ENCODE peak calls at places on chromosomes 7 and 10, in seven cellular contexts. One of them, this sample, is unnamed.
A peak's percentile ranks its signal among the peaks of the same experiment; 100 is the strongest.

GRCh38 chr10:124545756-124546369 is 84.2 kb downstream of the LHPP start:
- DNase-seq in amniotic stem cell: no peak
- DNase-seq in DND-41: no peak
- DNase-seq in DMS153: peak; percentile 64
- DNase-seq in Panc1: no peak
- DNase-seq in transverse colon: no peak
- DNase-seq in HT1080: no peak
- DNase-seq in this sample: no peak

GRCh38 chr10:13346912-13347234 is 1.2 kb downstream of the SEPHS1 start:
- DNase-seq in amniotic stem cell: no peak
- DNase-seq in DND-41: peak; percentile 26
- DNase-seq in DMS153: no peak
- DNase-seq in Panc1: no peak
- DNase-seq in transverse colon: no peak
- DNase-seq in HT1080: no peak
- DNase-seq in this sample: no peak

GRCh38 chr7:70736715-70737460 is 395.1 kb upstream of the GALNT17 start:
- DNase-seq in amniotic stem cell: no peak
- DNase-seq in DND-41: no peak
- DNase-seq in DMS153: no peak
- DNase-seq in Panc1: no peak
- DNase-seq in transverse colon: no peak
- DNase-seq in HT1080: peak; percentile 77
- DNase-seq in this sample: no peak

GRCh38 chr7:20799566-20800377 is 13.1 kb upstream of the SP8 start:
- DNase-seq in amniotic stem cell: no peak
- DNase-seq in DND-41: no peak
- DNase-seq in DMS153: no peak
- DNase-seq in Panc1: no peak
- DNase-seq in transverse colon: no peak
- DNase-seq in HT1080: no peak
- DNase-seq in this sample: no peak

GRCh38 chr7:131157530-131158243 is 170.0 kb upstream of the MKLN1 start:
- DNase-seq in amniotic stem cell: no peak
- DNase-seq in DND-41: no peak
- DNase-seq in DMS153: no peak
- DNase-seq in Panc1: no peak
- DNase-seq in transverse colon: peak; percentile 18
- DNase-seq in HT1080: no peak
- DNase-seq in this sample: no peak

GRCh38 chr7:51645707-51646298 is 329.2 kb upstream of the COBL start:
- DNase-seq in amniotic stem cell: no peak
- DNase-seq in DND-41: no peak
- DNase-seq in DMS153: no peak
- DNase-seq in Panc1: no peak
- DNase-seq in transverse colon: no peak
- DNase-seq in HT1080: no peak
- DNase-seq in this sample: no peak

GRCh38 chr7:36400606-36401005 is 10.9 kb downstream of the ANLN start:
- DNase-seq in amniotic stem cell: no peak
- DNase-seq in DND-41: no peak
- DNase-seq in DMS153: no peak
- DNase-seq in Panc1: no peak
- DNase-seq in transverse colon: no peak
- DNase-seq in HT1080: no peak
- DNase-seq in this sample: no peak

GRCh38 chr10:15453921-15454320 is 82.8 kb upstream of the FAM171A1 start:
- DNase-seq in amniotic stem cell: no peak
- DNase-seq in DND-41: no peak
- DNase-seq in DMS153: no peak
- DNase-seq in Panc1: no peak
- DNase-seq in transverse colon: no peak
- DNase-seq in HT1080: no peak
- DNase-seq in this sample: no peak